ENCODE peak calls at places on chromosomes 2 and 18, in five cellular contexts. W is GM12878, X is HepG2, S is HEK293T, A is H1. H is an unnamed sample.

GRCh38 chr2:10490806-10491291 is 42.7 kb upstream of the ODC1 start:
- DNase-seq in W (no peak), X (peak), S (no peak), A (peak), H (no peak)

GRCh38 chr2:143875295-143876199 is 644.4 kb downstream of the ZEB2 start:
- DNase-seq in W (peak), X (no peak), S (no peak), A (no peak), H (no peak)

GRCh38 chr2:237968048-237968862 is 1.4 kb downstream of the UBE2F start:
- DNase-seq in W (peak), X (peak), S (no peak), A (no peak), H (no peak)

GRCh38 chr18:30465131-30465530 is 577.4 kb downstream of the DSC3 start:
- DNase-seq in W (no peak), X (no peak), S (no peak), A (no peak), H (no peak)

GRCh38 chr18:59067873-59068272 is 71.8 kb upstream of the SEC11C start:
- DNase-seq in W (no peak), X (no peak), S (no peak), A (no peak), H (no peak)

GRCh38 chr18:52009958-52010357 is 330.0 kb upstream of the DCC start:
- DNase-seq in W (no peak), X (no peak), S (no peak), A (no peak), H (no peak)

GRCh38 chr2:98324181-98324580 is 22.1 kb upstream of the CNGA3 start:
- DNase-seq in W (no peak), X (no peak), S (no peak), A (no peak), H (no peak)

GRCh38 chr18:63233334-63233733 is 86.2 kb downstream of the BCL2 start:
- DNase-seq in W (no peak), X (no peak), S (no peak), A (no peak), H (no peak)

GRCh38 chr2:163774862-163775261 is 39.1 kb upstream of the FIGN start:
- DNase-seq in W (no peak), X (no peak), S (no peak), A (no peak), H (no peak)

GRCh38 chr2:108444941-108445840 is 3.8 kb upstream of the GCC2 start:
- DNase-seq in W (no peak), X (no peak), S (no peak), A (no peak), H (no peak)

GRCh38 chr18:11502368-11502767 is 107.0 kb upstream of the SLC35G4 start:
- DNase-seq in W (no peak), X (peak), S (no peak), A (no peak), H (no peak)

GRCh38 chr18:33802955-33803354 is 224.9 kb downstream of the ASXL3 start:
- DNase-seq in W (no peak), X (no peak), S (no peak), A (no peak), H (no peak)

GRCh38 chr18:26502834-26503233 is 45.5 kb downstream of the KCTD1 start:
- DNase-seq in W (no peak), X (no peak), S (no peak), A (no peak), H (no peak)

GRCh38 chr2:197306024-197306690 is 4.4 kb downstream of the ANKRD44 start:
- DNase-seq in W (no peak), X (no peak), S (no peak), A (no peak), H (no peak)

GRCh38 chr2:158732573-158733429 is 62.3 kb upstream of the DAPL1 start:
- DNase-seq in W (no peak), X (no peak), S (no peak), A (no peak), H (no peak)

GRCh38 chr2:236240228-236240990 is 23.8 kb downstream of the ASB18 start:
- DNase-seq in W (no peak), X (no peak), S (no peak), A (peak), H (no peak)

GRCh38 chr2:64924178-64924934 is 64.8 kb upstream of the SLC1A4 start:
- DNase-seq in W (no peak), X (no peak), S (no peak), A (no peak), H (no peak)

GRCh38 chr2:111101592-111101991 is 19.1 kb upstream of the BCL2L11 start:
- DNase-seq in W (no peak), X (no peak), S (no peak), A (no peak), H (no peak)

GRCh38 chr2:71784734-71785549 is 331.6 kb downstream of the DYSF start:
- DNase-seq in W (no peak), X (peak), S (no peak), A (peak), H (no peak)

GRCh38 chr18:77479047-77479446 is 229.4 kb downstream of the GALR1 start:
- DNase-seq in W (no peak), X (no peak), S (no peak), A (no peak), H (no peak)

GRCh38 chr18:54942569-54942968 is 16.7 kb downstream of the CCDC68 start:
- DNase-seq in W (no peak), X (no peak), S (no peak), A (no peak), H (no peak)

GRCh38 chr2:15730545-15731212 is 139.0 kb downstream of the DDX1 start:
- DNase-seq in W (peak), X (peak), S (peak), A (no peak), H (no peak)

GRCh38 chr18:45780568-45780967 is 44.9 kb upstream of the SIGLEC15 start:
- DNase-seq in W (no peak), X (no peak), S (no peak), A (no peak), H (no peak)

GRCh38 chr2:18440777-18441176 is 119.7 kb downstream of the RDH14 start:
- DNase-seq in W (no peak), X (no peak), S (no peak), A (no peak), H (no peak)

GRCh38 chr2:10947005-10947440 is 35.3 kb downstream of the KCNF1 start:
- DNase-seq in W (no peak), X (no peak), S (no peak), A (no peak), H (no peak)

GRCh38 chr2:141313972-141314371 is 816.8 kb downstream of the LRP1B start:
- DNase-seq in W (no peak), X (no peak), S (no peak), A (no peak), H (no peak)

GRCh38 chr2:647003-647560 is 30.1 kb downstream of the TMEM18 start:
- DNase-seq in W (no peak), X (no peak), S (no peak), A (peak), H (no peak)

GRCh38 chr18:23727707-23728493 is 38.6 kb downstream of the LAMA3 start:
- DNase-seq in W (no peak), X (no peak), S (no peak), A (no peak), H (no peak)

GRCh38 chr2:16553222-16553621 is 112.4 kb downstream of the CYRIA start:
- DNase-seq in W (no peak), X (peak), S (peak), A (peak), H (peak)

GRCh38 chr2:98236935-98237334 is 109.3 kb upstream of the CNGA3 start:
- DNase-seq in W (no peak), X (no peak), S (no peak), A (no peak), H (no peak)

GRCh38 chr2:47888581-47889280 is 17.6 kb downstream of the FBXO11 start:
- DNase-seq in W (no peak), X (no peak), S (no peak), A (no peak), H (no peak)

GRCh38 chr2:224276251-224276650 is 125.7 kb downstream of the FAM124B start:
- DNase-seq in W (no peak), X (no peak), S (no peak), A (no peak), H (no peak)

GRCh38 chr2:218071218-218071937 is 2.3 kb downstream of the RUFY4 start:
- DNase-seq in W (no peak), X (no peak), S (no peak), A (no peak), H (no peak)

GRCh38 chr2:110645616-110646015 is 32.2 kb downstream of the BUB1 start:
- DNase-seq in W (no peak), X (no peak), S (no peak), A (no peak), H (no peak)

GRCh38 chr18:47799376-47799775 is 131.1 kb downstream of the SMAD2 start:
- DNase-seq in W (no peak), X (no peak), S (no peak), A (no peak), H (no peak)

GRCh38 chr2:19857806-19858205 is 44.0 kb downstream of the TTC32 start:
- DNase-seq in W (no peak), X (no peak), S (no peak), A (no peak), H (no peak)
- TF ChIP-seq SUZ12 in W (no peak), X (no peak), S (no peak), A (no peak), H (no peak)

GRCh38 chr2:55223958-55224760 is 7.9 kb downstream of the CLHC1 start:
- DNase-seq in W (no peak), X (no peak), S (peak), A (no peak), H (no peak)
- TF ChIP-seq SUZ12 in W (no peak), X (no peak), S (no peak), A (no peak), H (no peak)

GRCh38 chr2:1767939-1768691 is 23.8 kb upstream of the PXDN start:
- DNase-seq in W (no peak), X (no peak), S (no peak), A (no peak), H (no peak)

GRCh38 chr2:1771626-1772280 is 27.4 kb upstream of the PXDN start:
- DNase-seq in W (no peak), X (no peak), S (no peak), A (no peak), H (peak)

GRCh38 chr2:1766851-1767771 is 22.8 kb upstream of the PXDN start:
- DNase-seq in W (no peak), X (no peak), S (no peak), A (no peak), H (no peak)

GRCh38 chr2:1770566-1771380 is 26.5 kb upstream of the PXDN start:
- DNase-seq in W (no peak), X (no peak), S (no peak), A (no peak), H (no peak)

DNA sequence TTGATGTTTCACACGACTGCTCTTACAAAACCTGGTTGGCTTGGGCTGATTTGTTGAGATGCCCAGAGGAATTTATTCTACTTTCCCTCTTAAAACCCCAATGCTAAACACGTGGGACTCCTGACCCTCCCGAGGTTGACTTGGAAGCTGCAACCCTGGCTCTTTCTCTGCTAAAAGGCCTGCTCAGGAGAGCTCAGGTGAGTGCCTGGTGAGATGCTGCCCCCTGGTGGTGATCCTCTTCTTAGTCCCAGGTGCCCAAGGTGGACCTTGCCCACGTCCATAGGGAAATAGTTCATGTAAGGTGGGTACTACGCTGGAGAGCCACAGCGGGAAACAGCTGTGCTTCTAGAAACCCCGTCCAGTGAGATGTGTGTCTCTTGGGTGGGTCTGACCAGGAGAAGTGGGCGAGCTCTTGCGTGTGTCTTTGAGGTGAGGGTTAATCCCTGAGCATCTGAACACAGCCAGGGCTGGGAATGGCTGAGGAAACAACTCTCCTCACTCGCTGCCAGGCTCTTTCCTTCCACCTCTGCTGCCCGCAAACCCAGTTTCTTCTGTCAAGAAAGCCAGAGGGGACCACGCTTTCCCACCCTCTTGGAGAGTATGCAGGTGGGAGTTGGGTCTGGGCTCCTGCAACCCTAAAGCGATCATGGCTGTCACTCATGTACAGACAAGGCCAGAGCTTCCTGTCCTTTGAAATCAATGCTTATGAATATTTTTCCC is 25.5 kb upstream of the PXDN start:
- DNase-seq in W (no peak), X (peak), S (peak), A (peak), H (peak)
- TF ChIP-seq SUZ12 in W (no peak), X (no peak), S (no peak), A (no peak), H (no peak)

DNA sequence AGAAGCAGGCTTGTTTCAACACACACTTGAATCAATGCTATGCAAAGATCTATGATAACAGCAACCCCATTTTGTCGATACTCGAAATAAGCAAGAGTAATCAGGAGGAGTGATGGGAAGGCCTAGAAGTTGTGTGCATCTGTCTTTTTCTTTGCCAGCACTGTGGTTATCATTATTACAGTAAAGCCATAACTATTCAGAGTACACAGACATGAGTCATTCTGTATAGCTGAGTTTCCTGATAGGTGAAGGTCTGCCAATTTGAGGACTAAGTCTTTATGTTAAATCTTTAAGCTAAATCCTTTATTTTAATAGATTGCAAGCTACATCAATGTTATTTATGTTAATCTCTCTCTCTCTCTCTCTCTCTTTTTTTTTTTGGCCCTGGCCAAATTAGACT is 1344.4 kb upstream of the CELF4 start:
- DNase-seq in W (no peak), X (no peak), S (no peak), A (no peak), H (no peak)
- TF ChIP-seq SUZ12 in W (no peak), X (no peak), S (no peak), A (no peak), H (no peak)

GRCh38 chr2:101756266-101756665 is 58.8 kb downstream of the MAP4K4 start:
- DNase-seq in W (no peak), X (no peak), S (no peak), A (no peak), H (no peak)
- TF ChIP-seq SUZ12 in W (no peak), X (no peak), S (no peak), A (no peak), H (no peak)

GRCh38 chr2:191782351-191782750 is 64.5 kb downstream of the CAVIN2 start:
- DNase-seq in W (no peak), X (no peak), S (no peak), A (no peak), H (no peak)
- TF ChIP-seq SUZ12 in W (no peak), X (no peak), S (no peak), A (no peak), H (no peak)

DNA sequence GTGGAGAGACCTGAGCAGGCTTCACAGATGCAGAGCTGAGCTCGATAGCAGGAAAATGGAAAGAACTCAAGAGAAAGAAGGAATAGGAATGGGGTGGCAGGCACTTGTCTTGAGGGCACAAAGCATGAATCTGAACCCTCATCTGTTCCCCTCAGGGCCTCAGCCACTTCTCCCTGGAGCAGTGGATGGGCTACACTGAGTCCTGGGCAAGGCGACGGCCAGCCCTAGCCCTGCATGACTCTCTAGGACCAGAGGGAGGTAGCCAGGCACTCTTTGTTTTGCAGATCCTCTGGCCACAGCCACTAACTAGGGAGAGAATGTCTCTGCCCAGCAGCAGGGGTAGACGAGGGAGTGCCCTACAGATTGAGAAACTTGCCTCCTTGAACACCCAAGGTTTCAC is 3.4 kb upstream of the TEX51 start:
- DNase-seq in W (no peak), X (no peak), S (no peak), A (no peak), H (no peak)
- TF ChIP-seq SUZ12 in W (no peak), X (no peak), S (no peak), A (no peak), H (no peak)

GRCh38 chr2:105800036-105800755 is 55.5 kb downstream of the NCK2 start:
- DNase-seq in W (no peak), X (peak), S (no peak), A (no peak), H (no peak)
- TF ChIP-seq SUZ12 in W (no peak), X (no peak), S (no peak), A (no peak), H (no peak)

H was measured in NT2/D1.